ENCODE peak calls at places on chromosome 11, in four cellular contexts. K, S, F and U are unnamed samples. For H3K36me3, the result is how much of the 10 kb centered on the place peaks cover.

GRCh38 chr11:43327987-43328386 is 16.2 kb downstream of the API5 start:
- DNase-seq in S (no peak), F (no peak), K (no peak), U (peak)

GRCh38 chr11:123584737-123585136 is 69.7 kb downstream of the SCN3B start:
- DNase-seq in S (no peak), F (no peak), K (no peak), U (no peak)

GRCh38 chr11:91972665-91973266 is 251.9 kb upstream of the FAT3 start:
- DNase-seq in K (peak), F (no peak), S (no peak), U (no peak)

GRCh38 chr11:31628111-31628510 is 118.5 kb downstream of the ELP4 start:
- DNase-seq in S (no peak), K (no peak), F (no peak), U (no peak)

GRCh38 chr11:94845622-94846021 is 77.5 kb downstream of the AMOTL1 start:
- DNase-seq in S (no peak), K (no peak), F (no peak), U (peak)

GRCh38 chr11:33266418-33267215 is 9.4 kb downstream of the HIPK3 start:
- DNase-seq in S (no peak), F (no peak), K (no peak), U (peak)

GRCh38 chr11:122785156-122785605 is 53.1 kb upstream of the CRTAM start:
- DNase-seq in K (no peak), F (no peak), S (no peak), U (no peak)

GRCh38 chr11:78057462-78058055 is 6.1 kb upstream of the THRSP start:
- DNase-seq in K (no peak), F (no peak), S (no peak), U (no peak)

GRCh38 chr11:61698173-61698965 is 18.2 kb downstream of the DAGLA start:
- DNase-seq in S (peak), F (no peak), K (no peak), U (no peak)

GRCh38 chr11:235180-235997 is 753 bp downstream of the SIRT3 start:
- DNase-seq in S (no peak), K (no peak), F (no peak), U (no peak)

DNA sequence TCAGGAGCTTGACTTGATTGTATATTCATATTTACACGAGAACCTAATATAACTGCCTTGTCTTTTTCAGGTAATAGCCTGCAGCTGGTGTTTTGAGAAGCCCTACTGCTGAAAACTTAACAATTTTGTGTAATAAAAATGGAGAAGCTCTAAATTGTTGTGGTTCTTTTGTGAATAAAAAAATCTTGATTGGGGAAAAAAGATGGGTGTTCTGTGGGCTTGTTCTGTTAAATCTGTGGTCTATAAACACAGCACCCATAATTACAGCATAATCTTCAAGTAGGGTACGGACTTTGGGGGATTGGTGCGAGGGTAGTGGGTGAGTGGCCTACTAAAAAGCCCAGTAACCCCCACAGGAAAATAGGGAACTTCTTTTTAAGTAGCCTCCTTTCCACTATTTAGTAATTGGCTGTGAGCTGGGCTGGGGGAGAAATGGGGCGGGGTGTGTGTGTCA is 7.5 kb downstream of the MALAT1 start:
- DNase-seq in S (no peak), F (peak), K (no peak), U (no peak)
- H3K36me3 ChIP-seq in S (half or more), F (half or more), K (half or more), U (half or more)

DNA sequence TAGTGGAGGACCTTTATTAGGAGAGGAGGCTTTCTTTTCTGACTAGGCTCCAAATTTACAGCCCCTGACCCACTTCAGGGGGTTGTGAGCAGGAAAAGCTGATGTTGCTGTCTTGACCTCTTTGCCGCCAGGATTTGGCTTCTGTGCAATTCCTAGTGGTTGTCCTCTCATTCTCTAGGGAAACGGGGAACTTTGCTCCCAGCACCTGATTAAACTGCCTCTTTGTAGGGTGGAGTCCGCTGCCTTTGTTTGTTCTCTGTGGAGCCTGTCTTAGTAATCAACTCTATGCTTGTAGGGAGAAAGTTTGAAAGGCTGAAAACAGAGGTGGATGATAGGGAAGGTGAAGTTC is 16.3 kb downstream of the CTNND1 start:
- DNase-seq in K (no peak), F (no peak), S (no peak), U (peak)
- H3K4me3 ChIP-seq in K (no peak), F (no peak), S (no peak), U (peak)

GRCh38 chr11:69078930-69079607 is 30.3 kb downstream of the TPCN2 start:
- DNase-seq in K (no peak), F (no peak), S (no peak), U (no peak)
- H3K27ac ChIP-seq in K (no peak), F (no peak), S (no peak), U (no peak)

GRCh38 chr11:72081856-72082255 is 1.2 kb downstream of the LRRC51 start:
- DNase-seq in K (no peak), F (no peak), S (no peak), U (no peak)
- H3K36me3 ChIP-seq in K (under half), F (under half), S (under half), U (under half)

GRCh38 chr11:75142714-75143419 is 8.0 kb upstream of the SLCO2B1 start:
- DNase-seq in S (peak), K (no peak), F (peak), U (peak)
- H3K4me3 ChIP-seq in S (peak), K (no peak), F (no peak), U (no peak)